ENCODE peak calls at places on chromosomes 2 and 18, in nine cellular contexts. One of them, this sample, is unnamed.

GRCh38 chr2:211611061-211611518 is 927.5 kb downstream of the ERBB4 start:
- DNase-seq in PC-3: no peak
- DNase-seq in brain microvascular endothelial cell: no peak
- DNase-seq in choroid plexus epithelial cell: no peak
- DNase-seq in heart left ventricle: no peak
- DNase-seq in GM12865: peak; percentile 28
- DNase-seq in AG09309: peak; percentile 0
- DNase-seq in cardiac fibroblast: no peak
- DNase-seq in upper lobe of left lung: no peak
- DNase-seq in this sample: no peak

GRCh38 chr2:141899740-141900139 is 231.1 kb downstream of the LRP1B start:
- DNase-seq in choroid plexus epithelial cell: peak; percentile 19
- DNase-seq in upper lobe of left lung: no peak
- DNase-seq in GM12865: no peak
- DNase-seq in heart left ventricle: no peak
- DNase-seq in brain microvascular endothelial cell: no peak
- DNase-seq in PC-3: no peak
- DNase-seq in cardiac fibroblast: no peak
- DNase-seq in AG09309: no peak
- DNase-seq in this sample: no peak

GRCh38 chr18:79644006-79644665 is 35.5 kb upstream of the CTDP1 start:
- DNase-seq in cardiac fibroblast: peak; percentile 67
- DNase-seq in AG09309: no peak
- DNase-seq in brain microvascular endothelial cell: no peak
- DNase-seq in upper lobe of left lung: peak; percentile 87
- DNase-seq in PC-3: peak; percentile 75
- DNase-seq in choroid plexus epithelial cell: peak; percentile 60
- DNase-seq in heart left ventricle: peak; percentile 84
- DNase-seq in GM12865: peak; percentile 79
- DNase-seq in this sample: peak; percentile 43

GRCh38 chr2:44793322-44793870 is 148.1 kb upstream of the SIX3 start:
- DNase-seq in cardiac fibroblast: peak; percentile 37
- DNase-seq in brain microvascular endothelial cell: peak; percentile 45
- DNase-seq in choroid plexus epithelial cell: peak; percentile 52
- DNase-seq in GM12865: peak; percentile 34
- DNase-seq in PC-3: peak; percentile 61
- DNase-seq in upper lobe of left lung: no peak
- DNase-seq in AG09309: no peak
- DNase-seq in heart left ventricle: no peak
- DNase-seq in this sample: no peak

GRCh38 chr2:240959214-240959940 is 39.0 kb upstream of the SNED1 start:
- DNase-seq in AG09309: no peak
- DNase-seq in PC-3: no peak
- DNase-seq in brain microvascular endothelial cell: no peak
- DNase-seq in cardiac fibroblast: no peak
- DNase-seq in GM12865: no peak
- DNase-seq in upper lobe of left lung: peak; percentile 53
- DNase-seq in heart left ventricle: no peak
- DNase-seq in choroid plexus epithelial cell: no peak
- DNase-seq in this sample: peak; percentile 10

GRCh38 chr2:74872310-74872923 is 38.5 kb downstream of the HK2 start:
- DNase-seq in AG09309: no peak
- DNase-seq in PC-3: no peak
- DNase-seq in GM12865: no peak
- DNase-seq in brain microvascular endothelial cell: no peak
- DNase-seq in cardiac fibroblast: peak; percentile 49
- DNase-seq in heart left ventricle: no peak
- DNase-seq in choroid plexus epithelial cell: no peak
- DNase-seq in upper lobe of left lung: no peak
- DNase-seq in this sample: no peak

GRCh38 chr2:214800180-214800579 is 9.3 kb downstream of the BARD1 start:
- DNase-seq in heart left ventricle: no peak
- DNase-seq in brain microvascular endothelial cell: no peak
- DNase-seq in AG09309: no peak
- DNase-seq in cardiac fibroblast: no peak
- DNase-seq in choroid plexus epithelial cell: no peak
- DNase-seq in PC-3: no peak
- DNase-seq in upper lobe of left lung: no peak
- DNase-seq in GM12865: no peak
- DNase-seq in this sample: no peak

GRCh38 chr2:122261923-122262322 is 506.5 kb downstream of the TSN start:
- DNase-seq in brain microvascular endothelial cell: no peak
- DNase-seq in choroid plexus epithelial cell: no peak
- DNase-seq in heart left ventricle: no peak
- DNase-seq in AG09309: no peak
- DNase-seq in cardiac fibroblast: no peak
- DNase-seq in upper lobe of left lung: no peak
- DNase-seq in PC-3: no peak
- DNase-seq in GM12865: no peak
- DNase-seq in this sample: no peak

GRCh38 chr2:197964720-197965119 is 160.3 kb downstream of the PLCL1 start:
- DNase-seq in upper lobe of left lung: no peak
- DNase-seq in brain microvascular endothelial cell: no peak
- DNase-seq in GM12865: no peak
- DNase-seq in choroid plexus epithelial cell: no peak
- DNase-seq in PC-3: no peak
- DNase-seq in heart left ventricle: no peak
- DNase-seq in AG09309: no peak
- DNase-seq in cardiac fibroblast: no peak
- DNase-seq in this sample: no peak

GRCh38 chr2:109405833-109406232 is 207.9 kb downstream of the SEPTIN10 start:
- DNase-seq in PC-3: no peak
- DNase-seq in choroid plexus epithelial cell: no peak
- DNase-seq in AG09309: no peak
- DNase-seq in cardiac fibroblast: no peak
- DNase-seq in upper lobe of left lung: no peak
- DNase-seq in GM12865: no peak
- DNase-seq in heart left ventricle: no peak
- DNase-seq in brain microvascular endothelial cell: no peak
- DNase-seq in this sample: no peak

GRCh38 chr2:68357608-68358337 is 7.3 kb upstream of the PLEK start:
- DNase-seq in AG09309: peak; percentile 38
- DNase-seq in PC-3: peak; percentile 87
- DNase-seq in GM12865: peak; percentile 78
- DNase-seq in upper lobe of left lung: no peak
- DNase-seq in cardiac fibroblast: peak; percentile 75
- DNase-seq in choroid plexus epithelial cell: peak; percentile 76
- DNase-seq in heart left ventricle: no peak
- DNase-seq in brain microvascular endothelial cell: peak; percentile 56
- DNase-seq in this sample: no peak

GRCh38 chr2:24409700-24410556 is 49.6 kb upstream of the ITSN2 start:
- DNase-seq in PC-3: peak; percentile 82
- DNase-seq in cardiac fibroblast: peak; percentile 84
- DNase-seq in choroid plexus epithelial cell: peak; percentile 84
- DNase-seq in GM12865: peak; percentile 76
- DNase-seq in brain microvascular endothelial cell: peak; percentile 56
- DNase-seq in AG09309: peak; percentile 28
- DNase-seq in heart left ventricle: no peak
- DNase-seq in upper lobe of left lung: no peak
- DNase-seq in this sample: no peak

DNA sequence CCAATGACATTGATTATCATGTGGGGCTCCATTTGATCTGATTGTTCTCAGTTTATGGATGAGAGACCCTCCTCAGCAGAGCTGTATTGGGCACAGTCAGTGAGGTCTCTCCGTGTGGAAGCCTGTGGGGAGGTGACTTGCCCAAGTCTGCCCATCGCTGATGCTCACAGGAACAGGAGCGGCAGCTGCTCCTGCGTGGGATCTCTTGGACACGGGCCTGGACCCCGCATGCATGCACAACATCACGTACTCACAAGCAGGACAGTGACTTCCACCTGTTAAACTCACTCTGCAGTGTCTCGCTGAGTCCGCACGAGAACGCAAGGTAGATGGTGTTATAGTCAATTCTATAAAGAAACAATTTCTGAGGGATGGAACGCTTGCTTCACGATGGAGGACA is 55.0 kb downstream of the KCNF1 start:
- DNase-seq in upper lobe of left lung: no peak
- DNase-seq in heart left ventricle: no peak
- DNase-seq in brain microvascular endothelial cell: no peak
- DNase-seq in PC-3: no peak
- DNase-seq in AG09309: no peak
- DNase-seq in cardiac fibroblast: no peak
- DNase-seq in GM12865: no peak
- DNase-seq in choroid plexus epithelial cell: no peak
- DNase-seq in this sample: no peak
- TF ChIP-seq CTCF in upper lobe of left lung: no peak
- TF ChIP-seq CTCF in heart left ventricle: no peak
- TF ChIP-seq CTCF in brain microvascular endothelial cell: no peak
- TF ChIP-seq CTCF in PC-3: no peak
- TF ChIP-seq CTCF in AG09309: no peak
- TF ChIP-seq CTCF in cardiac fibroblast: no peak
- TF ChIP-seq CTCF in GM12865: no peak
- TF ChIP-seq CTCF in choroid plexus epithelial cell: no peak
- TF ChIP-seq CTCF in this sample: no peak

DNA sequence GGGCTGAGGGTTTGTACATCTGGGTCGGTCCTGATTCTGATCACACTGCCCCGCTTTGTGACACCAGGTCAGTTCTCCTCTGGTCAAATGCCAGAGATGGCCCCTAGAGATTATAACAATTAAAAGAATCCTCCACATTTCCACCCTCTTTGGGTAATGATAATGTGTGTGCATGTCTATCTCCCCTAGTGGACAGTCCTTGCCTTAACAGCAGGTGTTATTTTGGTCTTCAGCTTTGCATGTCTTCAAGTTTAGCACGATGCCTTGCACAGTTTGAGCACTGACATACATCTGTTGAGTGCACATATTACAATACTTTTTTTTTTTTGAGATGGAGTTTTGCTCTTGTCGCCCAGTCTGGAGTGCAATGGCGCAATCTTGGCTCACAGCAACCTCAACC is 25.7 kb upstream of the COX7A2L start:
- DNase-seq in AG09309: no peak
- DNase-seq in choroid plexus epithelial cell: peak; percentile 25
- DNase-seq in cardiac fibroblast: peak; percentile 3
- DNase-seq in PC-3: peak; percentile 30
- DNase-seq in brain microvascular endothelial cell: no peak
- DNase-seq in GM12865: peak; percentile 46
- DNase-seq in upper lobe of left lung: no peak
- DNase-seq in heart left ventricle: no peak
- DNase-seq in this sample: no peak
- TF ChIP-seq CTCF in AG09309: peak; percentile 38
- TF ChIP-seq CTCF in choroid plexus epithelial cell: peak; percentile 49
- TF ChIP-seq CTCF in cardiac fibroblast: peak; percentile 49
- TF ChIP-seq CTCF in PC-3: peak; percentile 65
- TF ChIP-seq CTCF in brain microvascular endothelial cell: peak; percentile 57
- TF ChIP-seq CTCF in GM12865: peak; percentile 58
- TF ChIP-seq CTCF in upper lobe of left lung: no peak
- TF ChIP-seq CTCF in heart left ventricle: no peak
- TF ChIP-seq CTCF in this sample: peak; percentile 13

DNA sequence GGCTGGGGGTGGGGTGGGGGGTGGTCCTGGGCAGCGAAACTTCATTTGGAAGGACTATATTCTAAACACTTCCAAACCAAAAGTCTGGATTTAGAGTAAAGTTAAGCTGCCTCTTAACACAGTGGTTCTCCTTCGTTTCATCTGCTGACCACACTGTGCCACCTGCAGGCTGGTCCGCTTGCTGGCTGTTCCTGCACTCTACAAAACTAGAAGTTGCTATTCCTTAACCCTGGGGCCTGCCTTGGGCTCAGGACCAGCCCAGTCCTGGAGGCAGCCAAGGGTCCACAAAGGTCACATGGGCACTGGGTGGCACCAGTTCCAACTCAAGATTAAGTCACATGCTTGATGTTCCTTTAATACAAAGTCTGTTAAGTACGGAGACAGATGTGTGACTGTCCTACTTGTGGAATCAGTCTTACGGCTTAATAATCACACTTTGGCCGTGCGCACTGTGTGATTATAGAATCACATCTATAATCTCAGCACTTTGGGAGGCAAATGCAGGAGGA is 195.4 kb downstream of the FAM210A start:
- DNase-seq in AG09309: peak; percentile 32
- DNase-seq in PC-3: peak; percentile 47
- DNase-seq in choroid plexus epithelial cell: peak; percentile 84
- DNase-seq in GM12865: peak; percentile 41
- DNase-seq in upper lobe of left lung: no peak
- DNase-seq in cardiac fibroblast: peak; percentile 46
- DNase-seq in heart left ventricle: no peak
- DNase-seq in brain microvascular endothelial cell: peak; percentile 25
- DNase-seq in this sample: no peak
- TF ChIP-seq CTCF in AG09309: peak; percentile 83
- TF ChIP-seq CTCF in PC-3: peak; percentile 57
- TF ChIP-seq CTCF in choroid plexus epithelial cell: peak; percentile 88
- TF ChIP-seq CTCF in GM12865: peak; percentile 38
- TF ChIP-seq CTCF in upper lobe of left lung: peak; percentile 43
- TF ChIP-seq CTCF in cardiac fibroblast: peak; percentile 10
- TF ChIP-seq CTCF in heart left ventricle: peak; percentile 68
- TF ChIP-seq CTCF in brain microvascular endothelial cell: peak; percentile 65
- TF ChIP-seq CTCF in this sample: no peak

DNA sequence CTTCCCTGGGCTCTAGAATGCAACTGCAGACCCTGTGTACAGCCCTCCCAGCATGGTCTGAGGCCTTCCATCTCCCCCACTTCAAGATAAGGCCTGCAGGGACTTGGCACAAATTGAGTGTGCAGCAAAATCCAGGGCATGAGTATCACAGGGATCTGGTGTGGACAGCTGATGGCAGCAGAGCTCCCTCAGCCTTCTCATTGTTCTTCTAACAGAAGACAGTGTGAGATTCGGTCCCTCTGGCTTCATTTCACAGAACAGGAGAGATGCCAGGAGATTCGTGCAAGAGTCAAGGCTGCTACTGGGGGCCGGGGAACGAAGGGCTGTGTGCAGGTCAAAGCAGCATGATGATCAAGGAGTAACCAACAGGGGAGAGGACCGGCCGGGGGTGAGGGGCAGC is 85.8 kb downstream of the UXS1 start:
- DNase-seq in upper lobe of left lung: no peak
- DNase-seq in brain microvascular endothelial cell: peak; percentile 28
- DNase-seq in AG09309: no peak
- DNase-seq in heart left ventricle: no peak
- DNase-seq in GM12865: no peak
- DNase-seq in choroid plexus epithelial cell: peak; percentile 83
- DNase-seq in cardiac fibroblast: peak; percentile 71
- DNase-seq in PC-3: peak; percentile 43
- DNase-seq in this sample: no peak
- TF ChIP-seq CTCF in upper lobe of left lung: no peak
- TF ChIP-seq CTCF in brain microvascular endothelial cell: peak; percentile 69
- TF ChIP-seq CTCF in AG09309: peak; percentile 46
- TF ChIP-seq CTCF in heart left ventricle: peak; percentile 14
- TF ChIP-seq CTCF in GM12865: no peak
- TF ChIP-seq CTCF in choroid plexus epithelial cell: peak; percentile 88
- TF ChIP-seq CTCF in cardiac fibroblast: peak; percentile 33
- TF ChIP-seq CTCF in PC-3: peak; percentile 55
- TF ChIP-seq CTCF in this sample: no peak

DNA sequence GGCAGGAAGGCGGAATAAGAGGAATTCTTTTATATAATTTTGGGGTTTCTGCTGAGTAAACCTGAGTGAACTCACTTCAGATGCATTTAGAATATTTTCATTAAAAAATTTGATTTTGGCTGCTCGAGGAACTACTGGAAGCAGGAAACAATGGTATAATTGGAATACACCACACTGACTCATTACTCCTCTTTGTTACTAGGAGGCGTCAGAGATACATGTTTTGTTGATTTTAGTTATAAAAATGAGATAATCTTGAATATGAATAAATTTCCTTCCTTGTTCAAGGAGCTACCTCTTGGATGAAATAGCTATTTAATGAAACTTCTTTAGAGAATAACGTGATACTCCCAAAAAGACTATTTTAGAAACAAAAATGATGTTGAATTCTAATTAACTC is 97.4 kb downstream of the ANKRD36 start:
- DNase-seq in AG09309: no peak
- DNase-seq in cardiac fibroblast: no peak
- DNase-seq in choroid plexus epithelial cell: no peak
- DNase-seq in upper lobe of left lung: no peak
- DNase-seq in PC-3: no peak
- DNase-seq in brain microvascular endothelial cell: no peak
- DNase-seq in heart left ventricle: no peak
- DNase-seq in GM12865: no peak
- DNase-seq in this sample: no peak
- TF ChIP-seq CTCF in AG09309: no peak
- TF ChIP-seq CTCF in cardiac fibroblast: no peak
- TF ChIP-seq CTCF in choroid plexus epithelial cell: no peak
- TF ChIP-seq CTCF in upper lobe of left lung: no peak
- TF ChIP-seq CTCF in PC-3: no peak
- TF ChIP-seq CTCF in brain microvascular endothelial cell: no peak
- TF ChIP-seq CTCF in heart left ventricle: no peak
- TF ChIP-seq CTCF in GM12865: no peak
- TF ChIP-seq CTCF in this sample: no peak

This sample was measured in natural killer cell.